ENCODE peak calls at places on chromosomes 5 and 9, in ten cellular contexts. G is AG09309, K is OCI-LY7, F is foreskin fibroblast, N is HFF-Myc, A is mammary epithelial cell, L is omental fat pad, Z is spleen, M is AG10803, O is upper lobe of right lung. V is an unnamed sample.

GRCh38 chr5:10701567-10702039 is 59.4 kb downstream of the DAP start:
- DNase-seq in G (no peak), K (peak), F (peak), N (peak), A (no peak), L (no peak), Z (no peak), M (peak), O (no peak), V (no peak)

GRCh38 chr9:25678147-25678666 is at the start of gene TUSC1:
- DNase-seq in G (peak), K (no peak), F (peak), N (peak), A (peak), L (peak), Z (peak), M (peak), O (peak), V (no peak)

GRCh38 chr5:41995193-41995592 is 70.1 kb downstream of the FBXO4 start:
- DNase-seq in G (no peak), K (no peak), F (no peak), N (no peak), A (no peak), L (no peak), Z (no peak), M (no peak), O (no peak), V (no peak)

GRCh38 chr5:143494162-143494561 is 90.7 kb upstream of the NR3C1 start:
- DNase-seq in G (peak), K (no peak), F (peak), N (peak), A (peak), L (no peak), Z (no peak), M (peak), O (no peak), V (no peak)

GRCh38 chr5:174816858-174817257 is 92.5 kb downstream of the MSX2 start:
- DNase-seq in G (no peak), K (peak), F (no peak), N (no peak), A (no peak), L (no peak), Z (no peak), M (no peak), O (no peak), V (no peak)

GRCh38 chr9:95465115-95465514 is 51.7 kb downstream of the PTCH1 start:
- DNase-seq in G (no peak), K (no peak), F (no peak), N (no peak), A (no peak), L (no peak), Z (no peak), M (no peak), O (no peak), V (no peak)

GRCh38 chr5:72418271-72418670 is 88.9 kb downstream of the ZNF366 start:
- DNase-seq in G (no peak), K (no peak), F (no peak), N (no peak), A (no peak), L (no peak), Z (no peak), M (no peak), O (no peak), V (no peak)

GRCh38 chr9:92648447-92649406 is 21.2 kb downstream of the IPPK start:
- DNase-seq in G (no peak), K (no peak), F (no peak), N (no peak), A (no peak), L (no peak), Z (peak), M (no peak), O (peak), V (peak)

GRCh38 chr5:59260973-59261372 is 632.6 kb downstream of the PDE4D start:
- DNase-seq in G (no peak), K (no peak), F (no peak), N (no peak), A (no peak), L (no peak), Z (no peak), M (no peak), O (no peak), V (no peak)

GRCh38 chr9:135700525-135700924 is 1.2 kb upstream of the SOHLH1 start:
- DNase-seq in G (no peak), K (no peak), F (no peak), N (no peak), A (no peak), L (no peak), Z (no peak), M (no peak), O (no peak), V (no peak)

GRCh38 chr9:130444565-130445221 is at the start of gene ASS1:
- DNase-seq in G (no peak), K (peak), F (peak), N (no peak), A (peak), L (no peak), Z (no peak), M (peak), O (peak), V (no peak)

GRCh38 chr9:130446111-130446861 is 1.5 kb downstream of the ASS1 start:
- DNase-seq in G (peak), K (no peak), F (peak), N (peak), A (peak), L (peak), Z (no peak), M (peak), O (peak), V (no peak)

GRCh38 chr9:130447193-130447816 is 2.5 kb downstream of the ASS1 start:
- DNase-seq in G (no peak), K (no peak), F (no peak), N (no peak), A (no peak), L (no peak), Z (no peak), M (no peak), O (no peak), V (no peak)

GRCh38 chr9:130443840-130444492 is 795 bp upstream of the ASS1 start:
- DNase-seq in G (no peak), K (no peak), F (peak), N (no peak), A (no peak), L (no peak), Z (no peak), M (no peak), O (no peak), V (no peak)

DNA sequence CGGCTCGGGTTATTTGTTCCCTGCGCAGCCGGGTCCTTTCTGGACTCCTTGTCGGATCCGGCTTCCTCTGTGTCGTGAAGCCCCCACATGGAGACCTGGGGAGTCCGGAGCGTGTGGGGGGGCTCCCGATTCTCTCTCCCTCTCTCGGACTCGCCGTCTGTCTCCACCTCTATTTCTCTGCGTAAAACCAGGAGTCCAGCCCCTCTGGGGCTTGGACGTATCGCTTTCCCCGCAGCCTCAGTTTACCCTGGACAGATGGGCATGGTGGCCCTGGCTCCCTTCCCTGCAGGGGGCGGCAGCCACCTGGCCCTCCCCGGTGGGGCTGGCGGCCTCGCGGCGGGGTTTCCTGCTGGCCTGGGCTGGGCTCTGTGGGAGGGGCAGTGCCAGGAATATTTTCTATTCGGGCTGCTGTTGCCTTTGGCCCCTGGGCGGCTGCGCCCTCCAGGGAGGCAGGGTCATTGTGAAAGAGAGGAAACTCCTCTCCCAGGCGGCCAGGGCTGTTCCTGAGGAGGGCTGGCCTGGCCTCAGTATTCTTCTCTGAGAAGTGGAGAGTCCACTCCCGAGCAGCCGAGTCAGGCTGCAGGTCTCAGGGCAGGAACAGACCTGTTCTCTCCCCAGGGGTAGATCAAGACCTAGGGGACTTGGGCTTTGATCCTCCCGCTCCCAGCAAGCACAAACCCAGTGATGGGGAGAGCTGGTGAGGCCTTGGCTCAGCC is 665 bp downstream of the ASS1 start:
- DNase-seq in G (no peak), K (no peak), F (peak), N (no peak), A (peak), L (no peak), Z (peak), M (peak), O (peak), V (no peak)
- TF ChIP-seq CTCF in G (no peak), K (no peak), F (no peak), N (no peak), A (peak), L (no peak), Z (no peak), M (no peak), O (peak), V (peak)

GRCh38 chr9:86947146-86948081 is at the start of gene GAS1:
- DNase-seq in G (peak), K (peak), F (peak), N (peak), A (peak), L (peak), Z (peak), M (peak), O (peak), V (peak)
- TF ChIP-seq CTCF in G (no peak), K (no peak), F (no peak), N (no peak), A (no peak), L (no peak), Z (no peak), M (no peak), O (no peak), V (peak)

GRCh38 chr9:112484607-112485006 is 2.0 kb upstream of the KIAA1958 start:
- DNase-seq in G (no peak), K (no peak), F (no peak), N (no peak), A (no peak), L (no peak), Z (no peak), M (no peak), O (no peak), V (no peak)

GRCh38 chr9:112487799-112488345 is 1.2 kb downstream of the KIAA1958 start:
- DNase-seq in G (no peak), K (peak), F (no peak), N (no peak), A (peak), L (no peak), Z (no peak), M (peak), O (no peak), V (no peak)

GRCh38 chr9:112487008-112487798 is 576 bp downstream of the KIAA1958 start:
- DNase-seq in G (no peak), K (peak), F (peak), N (no peak), A (peak), L (peak), Z (peak), M (peak), O (peak), V (no peak)

GRCh38 chr9:112485574-112485973 is 1.1 kb upstream of the KIAA1958 start:
- DNase-seq in G (no peak), K (no peak), F (peak), N (no peak), A (no peak), L (no peak), Z (no peak), M (no peak), O (no peak), V (no peak)

DNA sequence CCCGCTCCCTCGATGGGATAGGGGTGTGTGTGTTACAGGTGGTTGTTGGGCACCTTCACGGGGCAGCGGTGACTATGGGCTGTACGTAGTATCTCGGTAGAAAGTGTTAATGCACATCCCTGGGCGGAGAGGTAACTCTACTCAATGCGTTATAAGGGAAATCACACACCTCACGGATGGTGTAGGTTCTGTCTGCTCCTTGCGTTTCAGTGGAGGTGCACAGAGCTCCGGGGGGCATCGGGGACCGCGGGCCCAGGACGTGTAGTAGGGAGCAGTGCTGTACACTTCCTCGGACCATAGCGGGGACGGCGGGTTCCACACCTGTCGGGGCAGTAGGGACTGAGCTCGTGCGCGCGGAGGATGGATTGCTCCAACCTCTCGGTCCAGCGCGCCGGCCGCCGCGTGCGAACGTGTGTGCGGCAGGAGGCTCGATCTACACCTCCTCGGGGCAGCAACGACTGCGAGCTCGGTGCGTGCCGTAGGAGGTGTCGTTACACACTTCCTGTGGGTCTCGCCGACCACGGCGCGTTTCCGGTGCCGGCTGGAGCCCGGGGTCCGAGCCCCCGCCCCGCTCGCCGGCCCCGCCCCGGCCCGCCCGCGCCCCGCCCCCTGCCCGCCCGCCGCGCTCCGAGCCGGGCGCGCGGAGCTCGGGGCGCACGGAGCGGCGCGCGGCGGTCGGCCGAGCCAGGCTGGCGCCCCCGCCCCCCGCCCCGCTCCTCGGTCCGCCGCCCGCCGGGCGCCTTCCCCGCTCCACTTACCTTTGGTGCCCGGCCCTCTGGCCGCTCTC is at the start of gene KIAA1958:
- DNase-seq in G (no peak), K (peak), F (peak), N (peak), A (peak), L (peak), Z (peak), M (peak), O (peak), V (peak)
- TF ChIP-seq CTCF in G (no peak), K (no peak), F (no peak), N (no peak), A (no peak), L (no peak), Z (no peak), M (no peak), O (no peak), V (no peak)

GRCh38 chr9:71003346-71003745 is 118.1 kb downstream of the TRPM3 start:
- DNase-seq in G (no peak), K (no peak), F (no peak), N (no peak), A (no peak), L (no peak), Z (no peak), M (no peak), O (no peak), V (no peak)
- TF ChIP-seq CTCF in G (no peak), K (no peak), F (no peak), N (no peak), A (no peak), L (no peak), Z (no peak), M (no peak), O (no peak), V (no peak)

GRCh38 chr9:107862329-107862728 is 372.8 kb upstream of the KLF4 start:
- DNase-seq in G (no peak), K (no peak), F (no peak), N (no peak), A (no peak), L (no peak), Z (no peak), M (no peak), O (no peak), V (no peak)
- TF ChIP-seq CTCF in G (no peak), K (no peak), F (no peak), N (no peak), A (no peak), L (no peak), Z (no peak), M (no peak), O (no peak), V (no peak)

V was measured in chondrocyte.